ENCODE peak calls at places on chromosomes 7 and 10, in ten cellular contexts. X is cardiac fibroblast, W is tibial artery, T is esophagus squamous epithelium, Q is colonic mucosa, V is GM12864, U is MM.1S, J is mammary epithelial cell, E is PC-9, P is BE2C. O is an unnamed sample.

GRCh38 chr7:87316846-87317545 is 28.5 kb upstream of the CROT start:
- DNase-seq in X (peak), W (no peak), T (no peak), Q (no peak), V (no peak), U (no peak), J (peak), E (peak), P (no peak), O (no peak)

GRCh38 chr7:138064856-138065357 is 11.4 kb upstream of the AKR1D1 start:
- DNase-seq in X (peak), W (no peak), T (no peak), Q (no peak), V (no peak), U (no peak), J (peak), E (no peak), P (no peak), O (no peak)

GRCh38 chr10:69397972-69398371 is 18.7 kb downstream of the TACR2 start:
- DNase-seq in X (peak), W (no peak), T (no peak), Q (no peak), V (no peak), U (no peak), J (no peak), E (no peak), P (no peak), O (no peak)

GRCh38 chr7:75881436-75882095 is 2.7 kb downstream of the RHBDD2 start:
- DNase-seq in X (peak), W (no peak), T (no peak), Q (no peak), V (no peak), U (no peak), J (no peak), E (no peak), P (no peak), O (no peak)

GRCh38 chr7:113217314-113217713 is 99.0 kb upstream of the SMIM30 start:
- DNase-seq in X (no peak), W (no peak), T (no peak), Q (no peak), V (no peak), U (no peak), J (no peak), E (no peak), P (no peak), O (no peak)

GRCh38 chr7:141043621-141044020 is 28.9 kb upstream of the MRPS33 start:
- DNase-seq in X (peak), W (no peak), T (no peak), Q (no peak), V (no peak), U (no peak), J (no peak), E (no peak), P (no peak), O (no peak)

GRCh38 chr10:9734218-9734617 is 1283.5 kb upstream of the CELF2 start:
- DNase-seq in X (no peak), W (no peak), T (no peak), Q (no peak), V (no peak), U (no peak), J (no peak), E (no peak), P (no peak), O (no peak)

GRCh38 chr7:1289681-1290261 is 57.1 kb downstream of the UNCX start:
- DNase-seq in X (no peak), W (no peak), T (no peak), Q (no peak), V (no peak), U (no peak), J (no peak), E (no peak), P (no peak), O (no peak)

GRCh38 chr7:158411232-158411950 is 176.2 kb downstream of the PTPRN2 start:
- DNase-seq in X (no peak), W (peak), T (no peak), Q (no peak), V (no peak), U (no peak), J (no peak), E (no peak), P (no peak), O (no peak)

GRCh38 chr10:34434119-34434594 is 380.9 kb downstream of the PARD3 start:
- DNase-seq in X (peak), W (no peak), T (no peak), Q (no peak), V (no peak), U (no peak), J (peak), E (no peak), P (peak), O (no peak)

GRCh38 chr10:67477868-67478267 is 218.1 kb downstream of the CTNNA3 start:
- DNase-seq in X (no peak), W (no peak), T (no peak), Q (no peak), V (no peak), U (no peak), J (no peak), E (no peak), P (no peak), O (no peak)

GRCh38 chr7:122315507-122316466 is 11.2 kb upstream of the FEZF1 start:
- DNase-seq in X (no peak), W (no peak), T (no peak), Q (no peak), V (no peak), U (no peak), J (no peak), E (no peak), P (no peak), O (no peak)

DNA sequence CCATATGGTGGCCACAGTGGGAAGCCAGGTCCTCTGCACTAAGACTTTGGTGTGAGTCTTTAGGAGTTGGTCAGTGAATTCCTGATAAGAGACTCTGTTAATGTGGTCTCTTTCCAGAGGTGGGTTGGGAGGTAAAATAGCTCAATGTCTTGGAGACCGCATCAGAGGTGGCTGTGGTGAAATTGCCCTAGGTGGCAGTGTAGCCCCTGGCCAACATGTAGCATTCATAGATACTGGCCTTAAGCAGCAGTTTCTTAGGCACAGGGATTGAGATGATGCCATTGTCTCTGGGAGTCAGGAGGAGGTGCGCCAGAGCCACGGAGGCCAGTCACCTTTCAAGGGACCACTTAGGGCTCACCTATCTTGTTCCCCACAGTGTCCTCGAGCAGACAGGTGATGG is 202.8 kb downstream of the CREB5 start:
- DNase-seq in X (no peak), W (no peak), T (no peak), Q (no peak), V (no peak), U (no peak), J (no peak), E (no peak), P (no peak), O (no peak)
- TF ChIP-seq CTCF in X (no peak), W (no peak), T (no peak), Q (no peak), V (peak), U (peak), J (no peak), E (no peak), P (peak), O (peak)

GRCh38 chr10:95741807-95742528 is 14.0 kb upstream of the ENTPD1 start:
- DNase-seq in X (peak), W (no peak), T (no peak), Q (peak), V (peak), U (no peak), J (peak), E (no peak), P (no peak), O (peak)
- TF ChIP-seq CTCF in X (peak), W (peak), T (no peak), Q (no peak), V (peak), U (no peak), J (no peak), E (no peak), P (no peak), O (peak)

GRCh38 chr10:1050555-1050954 is 1.6 kb upstream of the IDI1 start:
- DNase-seq in X (no peak), W (no peak), T (no peak), Q (peak), V (no peak), U (peak), J (peak), E (peak), P (no peak), O (peak)
- TF ChIP-seq CTCF in X (no peak), W (no peak), T (no peak), Q (no peak), V (peak), U (peak), J (no peak), E (no peak), P (no peak), O (no peak)

DNA sequence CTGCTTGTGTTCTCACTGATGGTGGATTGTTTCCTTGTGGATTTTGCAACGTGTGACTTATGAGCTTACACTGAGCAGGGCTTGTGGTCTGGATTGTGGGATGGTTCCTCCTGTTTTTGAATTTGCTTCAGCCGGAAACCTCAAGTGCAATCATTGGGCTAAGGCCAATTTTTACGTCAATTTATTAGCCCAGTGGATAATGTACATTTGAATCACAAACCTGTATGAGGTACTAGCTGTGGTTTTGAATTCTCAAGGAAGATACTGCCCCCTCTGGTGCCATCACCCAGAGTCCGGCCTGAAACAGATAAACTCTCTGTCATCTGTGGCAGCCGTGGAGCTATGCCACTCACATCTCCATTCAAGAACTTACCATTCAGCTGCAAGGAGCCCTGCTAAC is 7.3 kb upstream of the ZNF777 start:
- DNase-seq in X (peak), W (no peak), T (no peak), Q (no peak), V (no peak), U (no peak), J (peak), E (no peak), P (no peak), O (no peak)
- TF ChIP-seq CTCF in X (no peak), W (no peak), T (no peak), Q (no peak), V (no peak), U (no peak), J (no peak), E (no peak), P (peak), O (no peak)

GRCh38 chr10:125218967-125219366 is 58.6 kb upstream of the CTBP2 start:
- DNase-seq in X (no peak), W (no peak), T (no peak), Q (peak), V (no peak), U (no peak), J (no peak), E (no peak), P (no peak), O (no peak)

GRCh38 chr10:125216897-125217296 is 56.5 kb upstream of the CTBP2 start:
- DNase-seq in X (no peak), W (no peak), T (no peak), Q (no peak), V (no peak), U (no peak), J (no peak), E (no peak), P (no peak), O (no peak)

GRCh38 chr10:125216309-125216708 is 55.9 kb upstream of the CTBP2 start:
- DNase-seq in X (no peak), W (no peak), T (no peak), Q (no peak), V (no peak), U (no peak), J (no peak), E (no peak), P (no peak), O (no peak)

GRCh38 chr10:125214283-125214570 is 53.9 kb upstream of the CTBP2 start:
- DNase-seq in X (no peak), W (no peak), T (no peak), Q (no peak), V (no peak), U (no peak), J (no peak), E (no peak), P (no peak), O (no peak)

DNA sequence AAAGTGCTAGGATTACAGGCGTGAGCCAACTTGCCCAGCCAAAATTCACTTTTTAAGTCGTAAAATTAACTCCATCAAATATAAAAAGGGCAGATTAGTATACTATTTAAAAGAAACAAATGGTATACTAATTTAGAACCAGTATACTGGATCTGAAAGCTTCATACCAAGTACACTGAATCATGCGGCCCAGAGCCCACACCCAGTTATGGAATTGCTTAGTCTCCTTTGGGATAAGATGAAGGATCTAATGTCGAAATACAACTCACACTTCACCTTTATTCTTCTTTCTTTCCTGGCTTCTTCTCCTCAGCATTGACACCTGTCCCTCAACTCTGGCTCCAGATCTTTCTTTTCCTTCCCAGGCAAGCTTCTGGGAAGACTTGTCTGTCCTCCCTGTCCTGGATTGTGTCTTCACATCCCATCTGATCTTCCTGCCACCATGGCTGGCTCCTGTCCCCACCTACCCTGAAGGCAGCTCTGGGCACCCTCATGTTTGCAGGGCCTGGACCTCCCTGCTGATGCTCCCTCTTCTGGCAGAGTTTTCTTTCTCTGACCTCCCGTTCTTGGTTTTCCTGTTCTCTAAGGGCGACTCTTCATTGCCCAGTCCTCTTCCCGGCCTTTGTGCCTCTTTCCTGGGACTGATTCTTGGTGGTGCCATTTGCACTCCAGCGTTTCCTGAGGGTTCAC is 57.8 kb upstream of the CTBP2 start:
- DNase-seq in X (no peak), W (no peak), T (no peak), Q (no peak), V (no peak), U (no peak), J (no peak), E (peak), P (no peak), O (no peak)
- TF ChIP-seq CTCF in X (no peak), W (no peak), T (no peak), Q (no peak), V (no peak), U (no peak), J (no peak), E (no peak), P (peak), O (no peak)

DNA sequence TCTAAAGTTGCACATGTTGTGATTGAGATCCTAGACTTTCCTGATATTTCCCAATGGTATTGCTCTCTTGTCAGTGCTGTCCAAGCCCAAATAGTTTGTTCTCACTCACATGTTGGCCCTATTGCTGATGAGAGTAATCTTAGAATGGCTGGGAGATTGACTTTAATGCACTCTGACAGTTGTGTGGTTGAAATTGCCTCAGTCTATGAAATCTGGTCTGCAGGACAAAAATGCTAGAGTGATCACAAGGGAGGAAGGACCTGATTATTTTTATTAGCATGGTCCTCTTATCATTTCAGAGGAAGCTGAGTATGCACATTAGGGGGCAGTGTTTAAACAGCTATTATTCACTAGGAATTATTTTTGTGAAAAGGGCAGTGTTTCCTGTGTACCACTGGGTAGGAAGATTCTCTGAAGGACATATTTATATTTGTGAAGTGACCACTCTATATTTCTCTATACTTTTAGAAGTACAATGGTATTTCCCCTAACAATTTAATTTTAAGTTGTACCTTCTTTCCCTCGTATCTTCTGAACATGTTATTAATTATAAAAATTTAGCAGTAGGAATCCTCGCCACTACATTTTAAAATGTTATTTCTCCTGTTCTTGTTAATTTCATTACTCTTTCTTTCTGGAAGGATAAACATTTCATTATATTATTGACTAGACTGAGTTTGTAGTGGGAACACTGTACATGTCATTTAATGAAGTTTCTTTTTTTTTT is 64.4 kb downstream of the SUGCT start:
- DNase-seq in X (peak), W (no peak), T (no peak), Q (no peak), V (no peak), U (peak), J (peak), E (no peak), P (no peak), O (no peak)
- TF ChIP-seq CTCF in X (peak), W (peak), T (peak), Q (no peak), V (no peak), U (peak), J (peak), E (peak), P (peak), O (peak)

GRCh38 chr7:107149863-107150262 is 18.9 kb upstream of the HBP1 start:
- DNase-seq in X (no peak), W (no peak), T (no peak), Q (no peak), V (no peak), U (no peak), J (no peak), E (no peak), P (no peak), O (no peak)
- TF ChIP-seq CTCF in X (no peak), W (no peak), T (no peak), Q (no peak), V (no peak), U (no peak), J (no peak), E (no peak), P (no peak), O (no peak)

DNA sequence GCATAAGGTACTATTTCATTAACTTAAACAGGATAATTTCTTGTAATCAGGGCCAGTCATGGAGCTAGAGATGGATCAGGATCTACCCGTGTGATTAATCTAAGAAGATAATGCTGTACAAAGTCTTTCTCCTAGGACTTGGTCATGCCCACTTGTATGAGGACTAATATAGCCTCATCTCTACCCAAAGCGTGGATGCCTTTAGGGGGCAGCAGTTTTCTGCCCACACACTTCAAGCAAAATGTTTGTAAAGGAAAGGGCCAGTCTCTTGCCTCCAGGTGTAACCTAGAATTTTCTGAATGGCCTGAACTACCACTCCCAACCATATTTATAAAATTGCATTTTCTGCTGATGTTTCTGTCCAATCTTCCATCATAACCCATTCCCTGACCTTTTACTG is 764.0 kb upstream of the IGFBP3 start:
- DNase-seq in X (peak), W (no peak), T (no peak), Q (no peak), V (no peak), U (no peak), J (no peak), E (no peak), P (no peak), O (no peak)
- TF ChIP-seq CTCF in X (peak), W (no peak), T (no peak), Q (no peak), V (no peak), U (no peak), J (no peak), E (no peak), P (peak), O (no peak)